ENCODE peak calls at places on chromosomes 13 and 19, in five cellular contexts. O is AG04450, F is tibial nerve, X is K562, S is A673. Y is an unnamed sample. For H3K9me3, the result is how much of the 10 kb centered on the place peaks cover.

GRCh38 chr13:108003626-108004025 is 211.7 kb downstream of the LIG4 start:
- DNase-seq in O (no peak), F (no peak), X (peak), S (no peak), Y (no peak)

GRCh38 chr19:40229484-40229883 is 3.0 kb upstream of the CCNP start:
- DNase-seq in O (no peak), F (no peak), X (peak), S (no peak), Y (no peak)

GRCh38 chr13:97809576-97809975 is 143.9 kb upstream of the IPO5 start:
- DNase-seq in O (no peak), F (no peak), X (no peak), S (no peak), Y (no peak)

GRCh38 chr19:28289294-28290063 is 923.5 kb downstream of the UQCRFS1 start:
- DNase-seq in O (no peak), F (no peak), X (no peak), S (peak), Y (no peak)

GRCh38 chr19:29477831-29478577 is 47.8 kb upstream of the VSTM2B start:
- DNase-seq in O (no peak), F (no peak), X (no peak), S (no peak), Y (no peak)

GRCh38 chr13:40273173-40274000 is 393.1 kb downstream of the FOXO1 start:
- DNase-seq in O (no peak), F (no peak), X (no peak), S (no peak), Y (no peak)

GRCh38 chr19:6663236-6664187 is 6.4 kb downstream of the TNFSF14 start:
- DNase-seq in O (no peak), F (no peak), X (no peak), S (peak), Y (no peak)

GRCh38 chr13:20114066-20114465 is 46.8 kb downstream of the GJA3 start:
- DNase-seq in O (no peak), F (no peak), X (no peak), S (no peak), Y (no peak)

GRCh38 chr13:32409561-32410440 is 18.1 kb downstream of the N4BP2L1 start:
- DNase-seq in O (no peak), F (peak), X (no peak), S (no peak), Y (no peak)

GRCh38 chr19:4302238-4302630 is at the start of gene TMIGD2:
- DNase-seq in O (no peak), F (no peak), X (no peak), S (no peak), Y (no peak)

GRCh38 chr19:48866692-48867091 is 1.7 kb downstream of the PLEKHA4 start:
- DNase-seq in O (no peak), F (no peak), X (no peak), S (no peak), Y (no peak)

GRCh38 chr19:48867922-48868195 is 558 bp downstream of the PLEKHA4 start:
- DNase-seq in O (no peak), F (no peak), X (no peak), S (no peak), Y (no peak)

GRCh38 chr19:48870048-48870447 is 1.6 kb upstream of the PLEKHA4 start:
- DNase-seq in O (no peak), F (no peak), X (no peak), S (no peak), Y (no peak)

GRCh38 chr19:48868196-48868886 is at the start of gene PLEKHA4:
- DNase-seq in O (no peak), F (peak), X (peak), S (peak), Y (peak)

DNA sequence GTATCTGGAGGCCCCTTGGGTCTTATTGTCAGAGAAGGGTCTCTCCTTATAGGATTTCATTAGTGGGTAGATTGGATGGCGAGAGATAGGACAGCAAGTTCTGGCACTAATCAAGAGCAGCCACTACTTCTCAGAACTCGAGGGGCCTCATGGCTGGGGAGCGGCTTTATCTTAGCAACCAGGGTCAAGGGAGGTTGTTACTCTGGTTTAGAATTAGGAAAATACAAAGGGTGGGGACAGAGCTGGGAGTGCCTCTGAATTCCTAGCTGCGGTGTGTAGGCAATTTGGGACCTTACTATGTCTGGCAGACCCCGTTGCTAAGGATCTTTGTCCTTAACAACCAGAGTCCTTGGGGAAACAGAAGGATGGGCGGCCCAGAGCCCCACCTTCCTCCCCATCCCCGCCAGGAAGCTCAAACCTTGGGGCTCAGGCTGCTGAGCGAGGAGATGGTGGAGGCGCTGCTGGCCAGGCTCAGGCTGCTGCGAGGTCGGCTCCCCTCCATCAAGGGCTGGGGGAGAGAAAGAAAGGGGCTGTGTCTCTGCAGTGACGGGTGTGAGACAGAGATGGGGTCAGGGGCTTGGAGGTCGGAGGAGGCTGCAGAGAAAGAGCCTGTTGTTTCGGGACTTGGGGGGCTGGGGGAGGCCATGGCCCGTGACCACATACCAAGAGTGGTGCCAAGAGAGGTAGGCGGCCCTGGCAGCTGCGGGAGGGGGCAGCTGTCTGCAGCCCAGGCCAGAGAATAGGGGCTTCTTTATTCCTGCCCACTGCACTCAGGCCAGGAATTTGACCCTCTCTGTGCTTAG is 1.1 kb downstream of the PLEKHA4 start:
- DNase-seq in O (no peak), F (no peak), X (peak), S (no peak), Y (no peak)
- TF ChIP-seq CTCF in O (no peak), F (no peak), X (no peak), S (no peak), Y (no peak)

DNA sequence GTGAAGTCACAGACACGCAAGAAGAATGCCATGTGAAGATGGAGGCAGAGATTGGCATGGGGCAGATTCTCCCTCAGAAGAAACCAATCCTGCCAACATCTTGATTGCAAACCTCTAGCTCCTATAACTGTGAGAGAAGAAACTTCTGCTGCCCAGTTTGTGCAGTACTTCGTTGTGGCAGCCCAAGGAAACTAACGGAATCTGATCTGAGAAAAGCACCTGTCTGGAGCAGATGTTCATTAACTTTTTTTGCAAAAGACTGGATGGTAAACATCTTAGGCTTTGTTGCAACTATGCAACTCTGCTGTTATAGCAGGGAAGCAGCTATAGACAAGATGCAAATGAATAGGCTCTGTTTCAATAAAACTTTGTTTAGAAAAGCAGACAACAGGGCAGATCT is 25.1 kb upstream of the CPB2 start:
- DNase-seq in O (no peak), F (no peak), X (no peak), S (no peak), Y (no peak)
- H3K27ac ChIP-seq in O (no peak), F (no peak), X (no peak), S (no peak), Y (no peak)

DNA sequence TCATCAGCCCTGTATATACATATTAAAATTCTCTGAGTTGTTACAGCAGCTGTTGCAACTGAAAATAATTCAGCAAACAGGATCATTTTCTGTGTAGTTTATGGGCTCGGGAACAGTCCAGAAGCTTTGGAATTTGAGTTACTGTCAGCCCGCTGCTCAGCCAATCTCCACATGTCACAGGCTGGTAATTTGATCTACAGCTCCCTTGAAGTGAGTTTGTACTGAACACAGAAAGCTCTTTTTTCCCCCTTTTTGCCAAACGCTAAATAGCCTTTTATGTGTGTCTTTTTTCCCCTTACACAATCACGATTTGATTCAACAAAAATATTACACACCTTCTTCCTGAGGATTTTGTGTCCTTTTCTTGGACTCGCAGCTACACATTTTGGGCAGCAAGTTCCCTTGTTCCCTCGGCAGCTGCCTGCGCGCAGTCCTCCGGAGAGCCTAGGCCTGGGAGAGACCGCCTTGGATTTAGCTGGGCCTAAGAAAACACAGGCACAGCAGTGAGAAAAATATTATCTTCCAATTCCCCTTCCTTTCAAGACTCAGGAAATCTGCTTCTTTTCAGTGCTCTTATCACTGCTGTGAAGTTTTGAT is 371.4 kb downstream of the KCNRG start:
- DNase-seq in O (peak), F (no peak), X (no peak), S (peak), Y (peak)
- H3K9me3 ChIP-seq in O (under half), F (under half), X (under half), S (under half), Y (under half)

GRCh38 chr19:15098505-15098904 is 8.7 kb upstream of the SYDE1 start:
- DNase-seq in O (no peak), F (no peak), X (no peak), S (no peak), Y (no peak)

GRCh38 chr19:15099017-15099582 is 8.1 kb upstream of the SYDE1 start:
- DNase-seq in O (no peak), F (no peak), X (no peak), S (no peak), Y (no peak)

GRCh38 chr19:15104411-15104810 is 2.8 kb upstream of the SYDE1 start:
- DNase-seq in O (no peak), F (no peak), X (no peak), S (no peak), Y (no peak)

GRCh38 chr19:15104003-15104402 is 3.2 kb upstream of the SYDE1 start:
- DNase-seq in O (no peak), F (no peak), X (no peak), S (no peak), Y (no peak)

GRCh38 chr19:15101479-15102082 is 5.6 kb upstream of the SYDE1 start:
- DNase-seq in O (no peak), F (no peak), X (peak), S (peak), Y (peak)
- TF ChIP-seq CTCF in O (peak), F (peak), X (peak), S (peak), Y (peak)

DNA sequence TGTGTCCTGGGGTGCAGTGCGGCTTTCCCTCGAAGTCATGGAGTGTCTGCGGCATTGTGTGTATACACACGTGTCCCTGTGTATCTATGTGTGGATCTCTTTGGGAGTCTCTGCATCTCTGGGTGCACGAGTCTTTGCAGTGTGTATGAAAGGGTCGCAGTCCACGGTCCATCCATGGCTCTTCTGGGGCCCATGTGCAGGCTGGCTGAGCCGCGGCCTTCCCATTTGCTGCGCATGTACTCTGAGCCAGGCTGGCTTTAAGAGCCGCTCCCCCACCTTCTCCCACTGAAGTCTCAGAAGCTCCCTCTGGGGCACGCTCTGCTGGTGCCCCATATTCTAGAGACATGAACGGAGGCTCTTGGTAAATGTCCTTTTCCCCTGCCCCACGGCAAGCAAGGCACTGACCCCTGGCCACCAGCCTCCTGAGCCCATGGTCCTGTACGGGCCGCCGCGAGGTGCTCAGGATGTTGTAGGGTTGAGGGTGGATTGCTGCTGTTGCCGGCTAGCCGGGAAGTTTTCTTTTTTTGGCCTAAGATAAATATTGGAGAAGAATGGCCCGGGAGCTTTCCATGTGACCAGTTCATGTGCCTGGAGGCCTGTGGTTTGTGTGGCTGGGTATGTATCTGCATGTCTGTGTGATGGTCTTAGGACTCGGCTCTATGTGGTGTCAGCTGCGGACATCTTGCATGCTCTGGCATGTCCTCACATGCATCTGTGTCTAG is 31.9 kb downstream of the PAK4 start:
- DNase-seq in O (no peak), F (no peak), X (no peak), S (no peak), Y (no peak)
- H3K27ac ChIP-seq in O (peak), F (no peak), X (no peak), S (no peak), Y (no peak)

Y was measured in WERI-Rb-1.